ENCODE peak calls at places on chromosomes 2 and 18, in five cellular contexts. One of them, this sample, is unnamed. For H3K9me3, the result is how much of the 10 kb centered on the place peaks cover.

GRCh38 chr18:79064228-79064627 is 5.0 kb upstream of the ATP9B start:
- DNase-seq in IMR-90: no peak
- DNase-seq in heart right ventricle: no peak
- DNase-seq in vagina: no peak
- DNase-seq in upper lobe of left lung: no peak
- DNase-seq in this sample: no peak

GRCh38 chr18:62757399-62758010 is 42.2 kb downstream of the PHLPP1 start:
- DNase-seq in IMR-90: no peak
- DNase-seq in heart right ventricle: no peak
- DNase-seq in vagina: no peak
- DNase-seq in upper lobe of left lung: no peak
- DNase-seq in this sample: no peak

GRCh38 chr2:54677476-54678265 is 45.8 kb upstream of the EML6 start:
- DNase-seq in IMR-90: peak
- DNase-seq in heart right ventricle: no peak
- DNase-seq in vagina: no peak
- DNase-seq in upper lobe of left lung: no peak
- DNase-seq in this sample: no peak

GRCh38 chr2:17793803-17794349 is 22.4 kb upstream of the MSGN1 start:
- DNase-seq in IMR-90: peak
- DNase-seq in heart right ventricle: no peak
- DNase-seq in vagina: no peak
- DNase-seq in upper lobe of left lung: no peak
- DNase-seq in this sample: no peak

GRCh38 chr2:231800493-231801091 is 14.3 kb downstream of the COPS7B start:
- DNase-seq in IMR-90: peak
- DNase-seq in heart right ventricle: no peak
- DNase-seq in vagina: no peak
- DNase-seq in upper lobe of left lung: peak
- DNase-seq in this sample: no peak

GRCh38 chr2:102080451-102081054 is 62.0 kb upstream of the IL1R1 start:
- DNase-seq in IMR-90: peak
- DNase-seq in heart right ventricle: no peak
- DNase-seq in vagina: no peak
- DNase-seq in upper lobe of left lung: no peak
- DNase-seq in this sample: no peak

GRCh38 chr2:96770451-96770850 is 9.7 kb downstream of the CNNM4 start:
- DNase-seq in IMR-90: no peak
- DNase-seq in heart right ventricle: no peak
- DNase-seq in vagina: no peak
- DNase-seq in upper lobe of left lung: no peak
- DNase-seq in this sample: no peak

GRCh38 chr2:190408538-190409271 is 550 bp downstream of the MFSD6 start:
- DNase-seq in IMR-90: no peak
- DNase-seq in heart right ventricle: peak
- DNase-seq in vagina: no peak
- DNase-seq in upper lobe of left lung: peak
- DNase-seq in this sample: no peak

GRCh38 chr2:241967745-241968144 is 98.2 kb downstream of the RTP5 start:
- DNase-seq in IMR-90: no peak
- DNase-seq in heart right ventricle: no peak
- DNase-seq in vagina: no peak
- DNase-seq in upper lobe of left lung: no peak
- DNase-seq in this sample: no peak

GRCh38 chr2:79530443-79530842 is 17.6 kb downstream of the CTNNA2 start:
- DNase-seq in IMR-90: no peak
- DNase-seq in heart right ventricle: no peak
- DNase-seq in vagina: no peak
- DNase-seq in upper lobe of left lung: no peak
- DNase-seq in this sample: no peak

GRCh38 chr2:101135412-101136296 is 15.5 kb downstream of the TBC1D8 start:
- DNase-seq in IMR-90: no peak
- DNase-seq in heart right ventricle: no peak
- DNase-seq in vagina: no peak
- DNase-seq in upper lobe of left lung: no peak
- DNase-seq in this sample: no peak

GRCh38 chr2:132615329-132616085 is 54.5 kb downstream of the LYPD1 start:
- DNase-seq in IMR-90: no peak
- DNase-seq in heart right ventricle: no peak
- DNase-seq in vagina: no peak
- DNase-seq in upper lobe of left lung: no peak
- DNase-seq in this sample: no peak

GRCh38 chr2:64114063-64114911 is 29.9 kb downstream of the PELI1 start:
- DNase-seq in IMR-90: peak
- DNase-seq in heart right ventricle: no peak
- DNase-seq in vagina: no peak
- DNase-seq in upper lobe of left lung: no peak
- DNase-seq in this sample: no peak

GRCh38 chr2:207166349-207167128 is 791 bp upstream of the KLF7 start:
- DNase-seq in IMR-90: peak
- DNase-seq in heart right ventricle: peak
- DNase-seq in vagina: no peak
- DNase-seq in upper lobe of left lung: peak
- DNase-seq in this sample: peak

GRCh38 chr2:73851274-73851673 is 22.5 kb downstream of the STAMBP start:
- DNase-seq in IMR-90: no peak
- DNase-seq in heart right ventricle: no peak
- DNase-seq in vagina: no peak
- DNase-seq in upper lobe of left lung: no peak
- DNase-seq in this sample: no peak

GRCh38 chr2:176455865-176456291 is 186.6 kb downstream of the MTX2 start:
- DNase-seq in IMR-90: peak
- DNase-seq in heart right ventricle: peak
- DNase-seq in vagina: peak
- DNase-seq in upper lobe of left lung: no peak
- DNase-seq in this sample: peak

GRCh38 chr2:216328347-216328746 is 43.9 kb downstream of the MARCHF4 start:
- DNase-seq in IMR-90: no peak
- DNase-seq in heart right ventricle: no peak
- DNase-seq in vagina: no peak
- DNase-seq in upper lobe of left lung: no peak
- DNase-seq in this sample: no peak

GRCh38 chr2:73832905-73833304 is 4.1 kb downstream of the STAMBP start:
- DNase-seq in IMR-90: peak
- DNase-seq in heart right ventricle: no peak
- DNase-seq in vagina: no peak
- DNase-seq in upper lobe of left lung: no peak
- DNase-seq in this sample: no peak

GRCh38 chr2:235659767-235660322 is 166.0 kb downstream of the AGAP1 start:
- DNase-seq in IMR-90: peak
- DNase-seq in heart right ventricle: no peak
- DNase-seq in vagina: no peak
- DNase-seq in upper lobe of left lung: no peak
- DNase-seq in this sample: peak

GRCh38 chr2:73904952-73905351 is 12.1 kb downstream of the ACTG2 start:
- DNase-seq in IMR-90: no peak
- DNase-seq in heart right ventricle: no peak
- DNase-seq in vagina: no peak
- DNase-seq in upper lobe of left lung: no peak
- DNase-seq in this sample: no peak

GRCh38 chr18:6775702-6776101 is 46.2 kb downstream of the ARHGAP28 start:
- DNase-seq in IMR-90: no peak
- DNase-seq in heart right ventricle: no peak
- DNase-seq in vagina: no peak
- DNase-seq in upper lobe of left lung: no peak
- DNase-seq in this sample: no peak

GRCh38 chr2:121689356-121689755 is 40.1 kb upstream of the CLASP1 start:
- DNase-seq in IMR-90: peak
- DNase-seq in heart right ventricle: peak
- DNase-seq in vagina: no peak
- DNase-seq in upper lobe of left lung: no peak
- DNase-seq in this sample: no peak

GRCh38 chr2:14761118-14761517 is 128.6 kb downstream of the LRATD1 start:
- DNase-seq in IMR-90: no peak
- DNase-seq in heart right ventricle: no peak
- DNase-seq in vagina: no peak
- DNase-seq in upper lobe of left lung: no peak
- DNase-seq in this sample: no peak

GRCh38 chr18:4444306-4444705 is 10.8 kb downstream of the DLGAP1 start:
- DNase-seq in IMR-90: no peak
- DNase-seq in heart right ventricle: no peak
- DNase-seq in vagina: no peak
- DNase-seq in upper lobe of left lung: no peak
- DNase-seq in this sample: no peak

GRCh38 chr18:61901334-61901986 is 8.7 kb upstream of the RNF152 start:
- DNase-seq in IMR-90: peak
- DNase-seq in heart right ventricle: no peak
- DNase-seq in vagina: peak
- DNase-seq in upper lobe of left lung: no peak
- DNase-seq in this sample: no peak

GRCh38 chr2:14717131-14717530 is 84.6 kb downstream of the LRATD1 start:
- DNase-seq in IMR-90: no peak
- DNase-seq in heart right ventricle: no peak
- DNase-seq in vagina: no peak
- DNase-seq in upper lobe of left lung: no peak
- DNase-seq in this sample: no peak

GRCh38 chr2:33488178-33488690 is 11.8 kb downstream of the RASGRP3 start:
- DNase-seq in IMR-90: no peak
- DNase-seq in heart right ventricle: no peak
- DNase-seq in vagina: no peak
- DNase-seq in upper lobe of left lung: no peak
- DNase-seq in this sample: no peak

GRCh38 chr2:88136817-88137216 is 9.0 kb upstream of the FABP1 start:
- DNase-seq in IMR-90: no peak
- DNase-seq in heart right ventricle: no peak
- DNase-seq in vagina: no peak
- DNase-seq in upper lobe of left lung: no peak
- DNase-seq in this sample: no peak

GRCh38 chr2:98869868-98870267 is 66.2 kb downstream of the CRACDL start:
- DNase-seq in IMR-90: no peak
- DNase-seq in heart right ventricle: no peak
- DNase-seq in vagina: no peak
- DNase-seq in upper lobe of left lung: peak
- DNase-seq in this sample: no peak

GRCh38 chr2:239531456-239532304 is 130.9 kb upstream of the HDAC4 start:
- DNase-seq in IMR-90: no peak
- DNase-seq in heart right ventricle: no peak
- DNase-seq in vagina: no peak
- DNase-seq in upper lobe of left lung: no peak
- DNase-seq in this sample: no peak

DNA sequence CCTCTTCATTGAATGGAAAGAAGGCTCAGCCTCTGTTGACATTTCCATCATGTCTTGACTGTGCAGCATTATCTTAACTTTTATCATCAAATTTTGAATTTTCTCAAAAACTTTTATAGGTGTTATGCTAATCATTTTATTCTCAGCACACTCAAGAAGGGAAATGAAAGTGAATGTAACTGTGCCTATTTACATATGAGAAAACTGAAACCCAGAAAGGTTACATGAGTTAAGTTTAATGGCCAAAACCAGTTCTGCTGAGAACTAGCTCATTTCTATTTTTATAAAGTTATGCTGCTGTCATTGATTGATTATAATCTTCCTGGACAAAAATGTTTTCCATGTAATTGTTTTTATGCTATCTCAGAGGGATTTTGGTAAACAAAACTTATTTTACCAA is 618.8 kb upstream of the NRXN1 start:
- DNase-seq in IMR-90: no peak
- DNase-seq in heart right ventricle: no peak
- DNase-seq in vagina: no peak
- DNase-seq in upper lobe of left lung: no peak
- DNase-seq in this sample: no peak
- H3K9me3 ChIP-seq in IMR-90: under half
- H3K9me3 ChIP-seq in heart right ventricle: under half
- H3K9me3 ChIP-seq in vagina: under half
- H3K9me3 ChIP-seq in upper lobe of left lung: under half
- H3K9me3 ChIP-seq in this sample: under half

DNA sequence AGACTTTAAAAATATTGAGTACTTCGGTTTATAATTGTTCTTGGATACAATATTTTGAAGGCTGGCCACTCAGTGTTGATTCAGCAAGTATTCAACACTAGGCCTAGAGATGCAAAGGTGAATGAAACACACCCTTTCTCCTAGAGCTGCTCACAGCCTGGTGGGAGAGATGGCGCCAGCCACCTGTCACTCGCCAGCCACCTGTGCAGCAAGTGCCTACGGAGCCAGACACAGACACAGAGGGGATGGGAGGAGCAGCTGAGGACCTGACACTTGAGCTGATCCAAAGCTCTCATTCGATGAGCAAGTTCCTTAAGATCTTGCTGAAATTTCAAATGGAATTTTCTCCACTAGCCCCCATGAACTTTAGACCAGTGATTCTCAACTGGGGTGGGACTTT is 151.1 kb upstream of the RIOK3 start:
- DNase-seq in IMR-90: no peak
- DNase-seq in heart right ventricle: no peak
- DNase-seq in vagina: no peak
- DNase-seq in upper lobe of left lung: no peak
- DNase-seq in this sample: no peak
- H3K27ac ChIP-seq in IMR-90: peak
- H3K27ac ChIP-seq in heart right ventricle: no peak
- H3K27ac ChIP-seq in vagina: no peak
- H3K27ac ChIP-seq in upper lobe of left lung: no peak
- H3K27ac ChIP-seq in this sample: no peak

GRCh38 chr2:18986046-18986445 is 372.4 kb downstream of the OSR1 start:
- DNase-seq in IMR-90: no peak
- DNase-seq in heart right ventricle: no peak
- DNase-seq in vagina: no peak
- DNase-seq in upper lobe of left lung: no peak
- DNase-seq in this sample: no peak

GRCh38 chr2:18988557-18989232 is 369.7 kb downstream of the OSR1 start:
- DNase-seq in IMR-90: peak
- DNase-seq in heart right ventricle: no peak
- DNase-seq in vagina: no peak
- DNase-seq in upper lobe of left lung: no peak
- DNase-seq in this sample: no peak

GRCh38 chr2:18987021-18987420 is 371.4 kb downstream of the OSR1 start:
- DNase-seq in IMR-90: peak
- DNase-seq in heart right ventricle: no peak
- DNase-seq in vagina: no peak
- DNase-seq in upper lobe of left lung: no peak
- DNase-seq in this sample: no peak

GRCh38 chr2:18991177-18992168 is 366.9 kb downstream of the OSR1 start:
- DNase-seq in IMR-90: peak
- DNase-seq in heart right ventricle: peak
- DNase-seq in vagina: no peak
- DNase-seq in upper lobe of left lung: peak
- DNase-seq in this sample: peak

GRCh38 chr2:18987592-18988073 is 370.8 kb downstream of the OSR1 start:
- DNase-seq in IMR-90: peak
- DNase-seq in heart right ventricle: peak
- DNase-seq in vagina: no peak
- DNase-seq in upper lobe of left lung: peak
- DNase-seq in this sample: peak
- TF ChIP-seq CTCF in IMR-90: peak
- TF ChIP-seq CTCF in heart right ventricle: peak
- TF ChIP-seq CTCF in vagina: no peak
- TF ChIP-seq CTCF in upper lobe of left lung: no peak
- TF ChIP-seq CTCF in this sample: peak

DNA sequence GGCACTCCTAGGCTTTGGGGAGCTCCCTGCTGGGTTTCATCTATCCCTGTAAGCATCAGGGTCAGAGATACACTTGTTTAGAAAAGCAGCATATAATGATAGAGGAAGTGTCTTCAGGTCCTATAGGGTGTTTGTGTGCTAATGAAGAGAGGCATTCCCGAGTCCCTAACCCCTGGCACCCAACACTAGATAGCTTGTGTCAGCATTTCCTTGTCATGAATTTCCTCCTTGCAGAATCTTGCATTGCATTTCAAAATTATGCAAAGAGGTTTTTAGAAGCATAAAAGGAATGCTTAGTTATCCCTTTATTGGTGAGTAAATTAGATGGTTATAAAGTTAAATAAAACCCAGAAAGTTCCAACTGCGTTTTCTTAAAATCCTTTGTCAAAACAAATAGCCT is 63.7 kb upstream of the LHCGR start:
- DNase-seq in IMR-90: no peak
- DNase-seq in heart right ventricle: no peak
- DNase-seq in vagina: no peak
- DNase-seq in upper lobe of left lung: no peak
- DNase-seq in this sample: no peak
- H3K9me3 ChIP-seq in IMR-90: under half
- H3K9me3 ChIP-seq in heart right ventricle: under half
- H3K9me3 ChIP-seq in vagina: under half
- H3K9me3 ChIP-seq in upper lobe of left lung: under half
- H3K9me3 ChIP-seq in this sample: under half

This sample was measured in right atrium auricular region.